ENCODE peak calls at places on chromosomes 7 and 10, in ten cellular contexts. T is ovary, G is K562, U is endodermal cell, J is gastrocnemius medialis, F is PC-3, O is transverse colon, L is brain microvascular endothelial cell, V is adrenal gland, S is psoas muscle. N is an unnamed sample. For H3K36me3, the result is how much of the 10 kb centered on the place peaks cover.

GRCh38 chr7:68006619-68007018 is 1010.0 kb downstream of the TYW1 start:
- DNase-seq in J (no peak), G (no peak), T (no peak), V (no peak), S (no peak), L (no peak), F (no peak), O (no peak), U (peak), N (no peak)

GRCh38 chr7:66758964-66759628 is 18.6 kb downstream of the RABGEF1 start:
- DNase-seq in S (peak), G (no peak), T (no peak), L (peak), O (no peak), F (no peak), J (no peak), U (no peak), V (no peak), N (no peak)

GRCh38 chr10:4652111-4653010 is 173.6 kb upstream of the AKR1E2 start:
- DNase-seq in U (no peak), V (no peak), T (no peak), L (no peak), O (no peak), G (no peak), J (no peak), F (no peak), S (no peak), N (no peak)

GRCh38 chr10:97713828-97714400 is 384 bp downstream of the MARVELD1 start:
- DNase-seq in V (peak), F (peak), S (peak), U (peak), J (peak), G (peak), L (peak), T (peak), O (peak), N (peak)

GRCh38 chr7:7761974-7762769 is 43.8 kb upstream of the RPA3 start:
- DNase-seq in F (peak), U (no peak), J (no peak), S (no peak), V (no peak), G (no peak), L (peak), T (no peak), O (no peak), N (peak)

GRCh38 chr10:33157108-33157507 is 177.4 kb downstream of the NRP1 start:
- DNase-seq in U (no peak), T (no peak), J (no peak), G (no peak), O (no peak), L (peak), V (no peak), S (no peak), F (peak), N (no peak)

GRCh38 chr7:143372070-143372469 is 9.1 kb upstream of the ZYX start:
- DNase-seq in G (no peak), F (peak), S (peak), L (no peak), T (no peak), J (peak), U (peak), V (peak), O (peak), N (no peak)

GRCh38 chr7:71244023-71244422 is 112.1 kb downstream of the GALNT17 start:
- DNase-seq in V (no peak), J (no peak), F (no peak), U (peak), T (no peak), S (no peak), L (no peak), G (no peak), O (no peak), N (no peak)

GRCh38 chr7:108016841-108017775 is 14.1 kb upstream of the LAMB1 start:
- DNase-seq in J (no peak), L (peak), V (no peak), U (no peak), F (peak), T (no peak), S (no peak), O (no peak), G (peak), N (peak)

GRCh38 chr7:7408001-7408770 is 127.5 kb downstream of the COL28A1 start:
- DNase-seq in L (no peak), O (peak), J (no peak), U (no peak), G (no peak), F (peak), T (no peak), S (no peak), V (no peak), N (peak)

GRCh38 chr7:27262121-27262520 is 19.5 kb downstream of the EVX1 start:
- DNase-seq in O (no peak), J (no peak), G (no peak), S (no peak), T (no peak), V (no peak), F (peak), L (no peak), U (no peak), N (no peak)

GRCh38 chr10:121942749-121943148 is 14.9 kb upstream of the ATE1 start:
- DNase-seq in F (peak), O (no peak), J (no peak), U (no peak), V (no peak), G (no peak), L (peak), T (no peak), S (no peak), N (peak)

GRCh38 chr7:7913506-7913905 is 55.1 kb upstream of the GLCCI1 start:
- DNase-seq in T (no peak), S (no peak), U (no peak), J (peak), F (peak), L (no peak), O (no peak), V (no peak), G (no peak), N (no peak)

GRCh38 chr7:19589436-19589835 is 119.4 kb downstream of the POLR1F start:
- DNase-seq in J (no peak), G (no peak), L (no peak), O (no peak), F (no peak), V (no peak), T (no peak), U (no peak), S (no peak), N (no peak)

GRCh38 chr10:71094712-71095390 is 117.5 kb upstream of the UNC5B start:
- DNase-seq in O (no peak), L (no peak), V (no peak), G (peak), J (no peak), U (no peak), T (no peak), S (no peak), F (peak), N (no peak)

GRCh38 chr10:14523286-14523685 is 192.6 kb upstream of the FRMD4A start:
- DNase-seq in U (no peak), L (no peak), G (no peak), V (no peak), S (no peak), J (no peak), T (no peak), O (peak), F (no peak), N (no peak)

GRCh38 chr7:26197153-26198115 is 3.1 kb downstream of the HNRNPA2B1 start:
- DNase-seq in G (no peak), S (no peak), J (no peak), F (no peak), T (no peak), L (no peak), V (no peak), O (no peak), U (no peak), N (no peak)

GRCh38 chr7:98286093-98286525 is 4.6 kb downstream of the BRI3 start:
- DNase-seq in G (peak), V (peak), S (peak), F (peak), T (peak), O (peak), U (no peak), J (peak), L (peak), N (peak)

GRCh38 chr7:155357573-155358041 is 59.9 kb downstream of the INSIG1 start:
- DNase-seq in G (no peak), U (no peak), O (no peak), S (peak), T (no peak), J (no peak), V (no peak), F (peak), L (no peak), N (no peak)

GRCh38 chr7:33905389-33906032 is at the start of gene BMPER:
- DNase-seq in F (peak), S (peak), G (no peak), O (peak), T (peak), U (peak), J (no peak), V (no peak), L (no peak), N (peak)

GRCh38 chr10:50275650-50276235 is 24.4 kb upstream of the ASAH2 start:
- DNase-seq in S (peak), V (peak), F (peak), U (peak), L (peak), J (no peak), O (peak), T (no peak), G (peak), N (peak)

GRCh38 chr7:96152706-96153105 is 169.2 kb downstream of the SLC25A13 start:
- DNase-seq in S (no peak), G (no peak), T (no peak), J (no peak), L (no peak), U (no peak), V (no peak), O (no peak), F (no peak), N (no peak)

GRCh38 chr10:108393111-108393510 is 1228.6 kb upstream of the SORCS1 start:
- DNase-seq in U (no peak), O (no peak), G (no peak), J (no peak), F (peak), V (no peak), L (no peak), S (no peak), T (no peak), N (no peak)

GRCh38 chr10:3220853-3221252 is 48.3 kb upstream of the PITRM1 start:
- DNase-seq in T (no peak), V (no peak), S (no peak), G (no peak), J (no peak), U (no peak), L (peak), O (no peak), F (peak), N (no peak)

GRCh38 chr7:6579446-6579845 is 2.2 kb downstream of the ZDHHC4 start:
- DNase-seq in V (no peak), U (peak), F (peak), T (no peak), L (peak), J (no peak), S (no peak), O (no peak), G (no peak), N (no peak)

GRCh38 chr10:66869635-66870034 is 56.2 kb upstream of the LRRTM3 start:
- DNase-seq in S (no peak), F (no peak), O (no peak), T (no peak), L (no peak), U (no peak), G (no peak), V (no peak), J (no peak), N (no peak)

GRCh38 chr7:122803323-122803722 is 82.9 kb downstream of the CADPS2 start:
- DNase-seq in L (peak), O (no peak), G (no peak), F (peak), V (no peak), T (no peak), J (no peak), S (no peak), U (peak), N (peak)

GRCh38 chr10:5975641-5976473 is 1.5 kb downstream of the IL15RA start:
- DNase-seq in U (no peak), V (peak), S (no peak), G (no peak), O (peak), F (no peak), L (no peak), T (no peak), J (peak), N (no peak)

GRCh38 chr10:76429331-76429625 is 997.9 kb downstream of the LRMDA start:
- DNase-seq in T (no peak), J (no peak), L (no peak), V (no peak), S (no peak), G (no peak), F (no peak), O (no peak), U (no peak), N (no peak)

GRCh38 chr7:73830618-73830871 is 251 bp upstream of the CLDN4 start:
- DNase-seq in L (no peak), S (no peak), G (no peak), T (no peak), F (no peak), O (no peak), J (no peak), V (no peak), U (no peak), N (no peak)

GRCh38 chr10:89338717-89339116 is 10.9 kb downstream of the IFIT3 start:
- DNase-seq in U (no peak), F (no peak), T (no peak), L (no peak), G (no peak), J (no peak), S (no peak), O (no peak), V (no peak), N (no peak)

GRCh38 chr10:13834581-13835286 is 248.0 kb downstream of the PRPF18 start:
- DNase-seq in U (peak), O (peak), V (peak), S (no peak), T (no peak), L (peak), G (no peak), J (peak), F (no peak), N (no peak)

GRCh38 chr7:39847227-39847626 is 102.8 kb upstream of the CDK13 start:
- DNase-seq in T (no peak), U (no peak), G (no peak), L (peak), V (no peak), F (no peak), S (no peak), J (no peak), O (no peak), N (no peak)

GRCh38 chr7:2208712-2209111 is 24.0 kb downstream of the MAD1L1 start:
- DNase-seq in V (no peak), L (no peak), J (no peak), G (no peak), T (peak), O (no peak), U (no peak), S (no peak), F (no peak), N (no peak)

GRCh38 chr10:78547397-78547796 is 513.7 kb downstream of the RPS24 start:
- DNase-seq in G (no peak), F (no peak), T (no peak), U (no peak), L (no peak), J (no peak), S (no peak), V (no peak), O (no peak), N (no peak)

GRCh38 chr7:27113991-27114866 is 11.7 kb upstream of the HOXA2 start:
- DNase-seq in L (no peak), S (peak), O (peak), T (peak), J (no peak), F (peak), V (peak), U (no peak), G (peak), N (peak)

DNA sequence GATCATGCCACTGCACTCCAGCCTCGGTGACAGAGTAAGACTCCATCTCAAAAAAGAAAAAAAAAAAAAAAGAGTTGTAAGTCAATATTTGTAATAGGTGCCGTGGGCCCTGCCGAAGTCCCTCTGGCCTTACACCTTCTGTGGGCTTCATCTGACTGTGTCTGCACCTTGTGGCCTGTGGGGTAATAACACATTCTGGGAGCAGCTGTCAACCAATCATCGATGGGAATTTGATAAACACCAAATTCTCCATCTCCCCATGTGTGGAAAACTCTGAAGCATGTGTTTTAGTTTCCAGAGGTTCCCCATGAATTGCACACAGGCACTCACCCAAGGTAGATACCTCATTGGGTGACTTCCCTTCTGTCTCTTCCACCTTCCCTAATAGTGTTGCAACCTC is 10.8 kb downstream of the ZNF394 start:
- DNase-seq in U (no peak), V (no peak), T (no peak), F (no peak), G (peak), L (no peak), J (no peak), S (peak), O (no peak), N (no peak)
- TF ChIP-seq CTCF in U (peak), V (no peak), T (no peak), F (no peak), G (peak), L (no peak), J (no peak), S (no peak), O (no peak), N (no peak)

GRCh38 chr7:28806841-28807240 is 151.3 kb downstream of the TRIL start:
- DNase-seq in S (no peak), T (no peak), U (no peak), L (no peak), V (no peak), F (peak), G (no peak), J (no peak), O (no peak), N (no peak)
- H3K27ac ChIP-seq in S (no peak), T (no peak), U (no peak), L (no peak), V (no peak), F (peak), G (no peak), J (no peak), O (no peak), N (no peak)

GRCh38 chr7:48091506-48092433 is 2.7 kb downstream of the UPP1 start:
- DNase-seq in T (no peak), G (no peak), O (no peak), J (no peak), V (no peak), L (no peak), U (peak), F (no peak), S (no peak), N (no peak)
- H3K36me3 ChIP-seq in T (under half), G (under half), O (under half), J (under half), V (under half), L (under half), U (under half), F (under half), S (under half), N (under half)

GRCh38 chr10:93596539-93596938 is 4.5 kb downstream of the RBP4 start:
- DNase-seq in T (no peak), L (no peak), O (no peak), G (no peak), J (no peak), V (no peak), F (no peak), U (peak), S (no peak), N (no peak)
- TF ChIP-seq CTCF in T (no peak), L (peak), O (no peak), G (no peak), J (no peak), V (no peak), F (peak), U (peak), S (no peak), N (no peak)

GRCh38 chr10:59335497-59335896 is 26.9 kb downstream of the FAM13C start:
- DNase-seq in O (no peak), S (no peak), J (no peak), L (no peak), V (no peak), F (no peak), T (no peak), G (no peak), U (no peak), N (no peak)
- H3K27ac ChIP-seq in O (no peak), S (no peak), J (no peak), L (no peak), V (peak), F (no peak), T (peak), G (no peak), U (no peak), N (no peak)

N was measured in hepatocyte.